ENCODE peak calls at places on chromosomes 3 and 15, in nine cellular contexts. R is A673, S is AG10803, L is K562, H is neural progenitor cell, T is uterus, I is AG04450, B is dorsolateral prefrontal cortex, P is pancreas. J is an unnamed sample.

GRCh38 chr15:29107971-29108645 is 161.5 kb downstream of the NSMCE3 start:
- DNase-seq in B (no peak), S (no peak), I (no peak), P (no peak), R (no peak), T (no peak), H (no peak), L (no peak), J (no peak)

GRCh38 chr3:179100652-179101051 is 29.0 kb upstream of the ZMAT3 start:
- DNase-seq in P (no peak), L (peak; percentile 84), T (no peak), S (peak; percentile 19), B (no peak), R (no peak), I (no peak), H (no peak), J (no peak)

GRCh38 chr3:24401090-24401810 is 93.4 kb downstream of the THRB start:
- DNase-seq in I (no peak), H (no peak), T (no peak), B (no peak), L (no peak), R (no peak), P (no peak), S (no peak), J (no peak)

GRCh38 chr3:4834403-4834866 is 144.8 kb upstream of the BHLHE40 start:
- DNase-seq in L (peak; percentile 55), T (no peak), P (no peak), I (no peak), S (no peak), R (no peak), H (no peak), B (no peak), J (no peak)

GRCh38 chr3:148911173-148911572 is 46.1 kb downstream of the CPA3 start:
- DNase-seq in L (no peak), I (no peak), T (no peak), P (no peak), R (no peak), H (no peak), S (no peak), B (no peak), J (no peak)

GRCh38 chr3:35707904-35708303 is 68.6 kb downstream of the ARPP21 start:
- DNase-seq in I (no peak), T (no peak), B (no peak), P (no peak), H (no peak), L (no peak), R (no peak), S (no peak), J (no peak)

GRCh38 chr15:91866971-91867372 is 13.5 kb downstream of the SLCO3A1 start:
- DNase-seq in H (no peak), R (no peak), P (no peak), I (no peak), B (peak; percentile 31), T (peak; percentile 57), S (peak; percentile 18), L (no peak), J (no peak)

GRCh38 chr3:35800960-35801459 is 161.7 kb downstream of the ARPP21 start:
- DNase-seq in B (no peak), I (no peak), H (no peak), R (no peak), T (no peak), S (no peak), P (no peak), L (no peak), J (no peak)

GRCh38 chr3:150069158-150069536 is 98.5 kb upstream of the PFN2 start:
- DNase-seq in I (no peak), B (no peak), L (no peak), H (no peak), R (no peak), S (peak; percentile 17), T (no peak), P (no peak), J (no peak)

GRCh38 chr15:69421498-69421897 is 7.3 kb downstream of the KIF23 start:
- DNase-seq in P (no peak), B (no peak), S (peak; percentile 64), H (no peak), I (no peak), T (no peak), R (no peak), L (no peak), J (no peak)

GRCh38 chr3:113698891-113699465 is 2.5 kb upstream of the USF3 start:
- DNase-seq in H (peak; percentile 21), B (no peak), L (peak; percentile 11), T (peak; percentile 29), S (peak; percentile 8), P (peak; percentile 31), R (no peak), I (no peak), J (no peak)

GRCh38 chr15:42707068-42707467 is 29.9 kb downstream of the CDAN1 start:
- DNase-seq in T (no peak), P (no peak), S (peak; percentile 34), I (no peak), R (no peak), L (no peak), B (no peak), H (no peak), J (no peak)

GRCh38 chr3:165895919-165896318 is 58.7 kb upstream of the BCHE start:
- DNase-seq in I (no peak), L (peak; percentile 55), B (no peak), P (no peak), H (peak; percentile 90), R (peak; percentile 49), T (no peak), S (no peak), J (no peak)

GRCh38 chr15:83837946-83838571 is 184.1 kb downstream of the ADAMTSL3 start:
- DNase-seq in R (peak; percentile 76), T (no peak), S (no peak), I (no peak), H (peak; percentile 66), L (peak; percentile 15), B (peak; percentile 48), P (peak; percentile 33), J (no peak)

GRCh38 chr15:92882697-92883642 is 17.2 kb upstream of the CHD2 start:
- DNase-seq in R (no peak), S (no peak), T (peak; percentile 38), I (no peak), B (peak; percentile 93), H (peak; percentile 59), P (peak; percentile 53), L (no peak), J (no peak)

GRCh38 chr15:68615811-68616210 is 37.0 kb downstream of the CORO2B start:
- DNase-seq in B (no peak), T (no peak), H (no peak), L (no peak), P (no peak), R (no peak), S (no peak), I (no peak), J (no peak)

GRCh38 chr3:88263417-88264116 is 113.8 kb downstream of the C3orf38 start:
- DNase-seq in L (no peak), R (peak; percentile 59), P (no peak), B (no peak), H (no peak), S (no peak), T (no peak), I (no peak), J (peak; percentile 13)

GRCh38 chr15:70703066-70703465 is 60.3 kb downstream of the UACA start:
- DNase-seq in H (no peak), R (no peak), T (no peak), P (no peak), I (no peak), B (no peak), S (peak; percentile 56), L (no peak), J (no peak)

GRCh38 chr3:149494759-149495580 is 20.5 kb downstream of the TM4SF4 start:
- DNase-seq in T (no peak), S (peak; percentile 54), P (no peak), H (no peak), L (peak; percentile 4), I (no peak), B (no peak), R (no peak), J (no peak)

GRCh38 chr3:117184574-117184973 is 475.0 kb downstream of the TUSC7 start:
- DNase-seq in P (no peak), S (peak; percentile 50), H (no peak), T (no peak), L (no peak), B (no peak), I (no peak), R (no peak), J (no peak)

GRCh38 chr3:183591881-183592521 is 36.5 kb upstream of the KLHL6 start:
- DNase-seq in R (no peak), L (no peak), P (no peak), T (no peak), H (no peak), B (no peak), S (peak; percentile 13), I (no peak), J (no peak)
- TF ChIP-seq CTCF in R (peak; percentile 58), L (peak; percentile 39), P (no peak), T (no peak), H (peak; percentile 29), B (peak; percentile 16), S (peak; percentile 30), I (peak; percentile 16), J (peak; percentile 11)

DNA sequence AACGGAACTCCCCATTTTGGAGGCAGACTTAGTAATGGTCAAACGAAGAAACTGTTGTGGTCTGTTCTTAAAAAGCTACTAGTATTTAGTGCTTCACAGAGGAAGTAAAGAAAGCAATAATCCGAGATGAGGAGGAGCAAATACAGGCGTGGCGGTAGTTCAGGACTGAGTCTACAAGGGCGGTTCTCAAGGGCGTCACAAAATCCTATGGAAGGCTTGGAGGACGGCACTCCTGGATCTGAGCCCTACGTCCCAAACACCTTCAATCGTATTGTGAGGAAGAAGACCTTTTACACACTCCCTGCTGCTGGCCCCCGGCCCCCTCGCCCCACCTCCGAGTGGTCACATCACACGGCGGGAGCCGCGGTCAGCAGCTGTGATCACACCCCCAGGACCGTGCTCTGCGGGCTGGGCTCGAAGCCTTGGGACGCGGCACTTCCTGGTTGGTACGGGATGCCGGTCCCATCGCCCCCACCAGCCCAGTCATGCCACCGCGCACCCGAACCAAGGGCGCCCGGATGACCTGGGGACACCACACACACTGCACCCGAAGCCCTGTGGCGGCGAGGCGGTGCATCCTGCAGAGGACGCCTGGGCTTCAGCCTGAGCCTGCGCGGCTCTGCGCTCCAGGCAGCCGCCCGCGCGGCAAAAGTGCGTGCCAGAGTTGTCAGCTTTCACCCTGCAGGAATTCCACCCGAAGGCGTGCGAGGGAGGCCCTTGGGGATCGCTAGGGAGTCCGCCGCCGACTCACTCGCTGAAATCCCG is 588 bp downstream of the PLD1 start:
- DNase-seq in B (peak; percentile 56), R (peak; percentile 81), T (peak; percentile 94), P (peak; percentile 73), L (peak; percentile 73), I (peak; percentile 82), S (peak; percentile 97), H (peak; percentile 73), J (peak; percentile 31)
- TF ChIP-seq CTCF in B (no peak), R (no peak), T (peak; percentile 18), P (no peak), L (no peak), I (no peak), S (peak; percentile 9), H (no peak), J (no peak)

GRCh38 chr3:120622870-120623718 is 27.0 kb downstream of the NDUFB4 start:
- DNase-seq in S (peak; percentile 36), R (peak; percentile 25), I (no peak), P (no peak), H (peak; percentile 52), T (no peak), L (peak; percentile 77), B (no peak), J (no peak)
- TF ChIP-seq CTCF in S (peak; percentile 2), R (no peak), I (no peak), P (no peak), H (peak; percentile 49), T (no peak), L (peak; percentile 60), B (no peak), J (peak; percentile 4)

GRCh38 chr3:2099779-2100191 is 1.1 kb downstream of the CNTN4 start:
- DNase-seq in P (peak; percentile 16), S (no peak), T (no peak), I (no peak), L (no peak), R (peak; percentile 13), H (peak; percentile 59), B (no peak), J (no peak)
- TF ChIP-seq CTCF in P (no peak), S (no peak), T (no peak), I (no peak), L (no peak), R (no peak), H (no peak), B (no peak), J (no peak)

J was measured in D721Med.